ENCODE peak calls at places on chromosomes 5 and 9, in four cellular contexts. W is naive thymus-derived CD4-positive, alpha-beta T cell; Z is right atrium auricular region; N is ELR. P is an unnamed sample.

GRCh38 chr5:136209346-136209910 is 16.5 kb upstream of the SMIM32 start:
- DNase-seq in Z (no peak), N (no peak), W (no peak), P (no peak)

GRCh38 chr5:34497031-34497808 is 158.9 kb upstream of the RAI14 start:
- DNase-seq in Z (peak), N (no peak), W (no peak), P (no peak)

GRCh38 chr5:127872494-127872893 is 169.3 kb downstream of the CCDC192 start:
- DNase-seq in Z (no peak), N (no peak), W (no peak), P (no peak)

GRCh38 chr5:95924720-95925119 is 36.9 kb downstream of the ELL2 start:
- DNase-seq in Z (no peak), N (no peak), W (no peak), P (no peak)

GRCh38 chr5:151093476-151093889 is 12.6 kb upstream of the TNIP1 start:
- DNase-seq in W (no peak), Z (peak), N (peak), P (no peak)

GRCh38 chr9:113532809-113533190 is 69.3 kb downstream of the RGS3 start:
- DNase-seq in N (no peak), Z (no peak), W (no peak), P (peak)

GRCh38 chr9:110076894-110077725 is 130.8 kb downstream of the C9orf152 start:
- DNase-seq in W (no peak), Z (no peak), N (peak), P (no peak)

GRCh38 chr5:159240301-159240870 is 22.7 kb upstream of the UBLCP1 start:
- DNase-seq in W (no peak), Z (no peak), N (peak), P (no peak)

GRCh38 chr5:115829913-115830312 is 11.5 kb downstream of the ATG12 start:
- DNase-seq in Z (no peak), W (no peak), N (no peak), P (no peak)

GRCh38 chr9:91483189-91483691 is 59.6 kb upstream of the NFIL3 start:
- DNase-seq in W (no peak), Z (peak), N (no peak), P (no peak)

GRCh38 chr9:89112243-89112642 is 66.4 kb downstream of the SHC3 start:
- DNase-seq in Z (no peak), W (no peak), N (no peak), P (no peak)

P was measured in endodermal cell.